ENCODE peak calls at places on chromosomes 5 and 9, in six cellular contexts. One of them, this sample, is unnamed.

GRCh38 chr5:61840354-61840753 is 465.7 kb upstream of the KIF2A start:
- DNase-seq in Calu3: no peak
- DNase-seq in HEK293T: no peak
- DNase-seq in NCI-H774: no peak
- DNase-seq in GM06990: no peak
- DNase-seq in stimulated activated naive B cell treated with anti-CD40 and anti-IgM and Interleukin-4, amounts not matched to agents 10 μg/mL and 1 μg/mL and 100 μg/mL, for 72 hours: no peak
- DNase-seq in this sample: no peak

GRCh38 chr5:150043657-150044333 is 42.6 kb downstream of the CSF1R start:
- DNase-seq in Calu3: no peak
- DNase-seq in HEK293T: no peak
- DNase-seq in NCI-H774: no peak
- DNase-seq in GM06990: no peak
- DNase-seq in stimulated activated naive B cell treated with anti-CD40 and anti-IgM and Interleukin-4, amounts not matched to agents 10 μg/mL and 1 μg/mL and 100 μg/mL, for 72 hours: no peak
- DNase-seq in this sample: no peak

GRCh38 chr5:148939676-148940075 is 113.3 kb downstream of the ADRB2 start:
- DNase-seq in Calu3: no peak
- DNase-seq in HEK293T: no peak
- DNase-seq in NCI-H774: no peak
- DNase-seq in GM06990: no peak
- DNase-seq in stimulated activated naive B cell treated with anti-CD40 and anti-IgM and Interleukin-4, amounts not matched to agents 10 μg/mL and 1 μg/mL and 100 μg/mL, for 72 hours: no peak
- DNase-seq in this sample: no peak

GRCh38 chr5:8517461-8517860 is 648.5 kb downstream of the MTRR start:
- DNase-seq in Calu3: no peak
- DNase-seq in HEK293T: no peak
- DNase-seq in NCI-H774: no peak
- DNase-seq in GM06990: no peak
- DNase-seq in stimulated activated naive B cell treated with anti-CD40 and anti-IgM and Interleukin-4, amounts not matched to agents 10 μg/mL and 1 μg/mL and 100 μg/mL, for 72 hours: no peak
- DNase-seq in this sample: no peak

GRCh38 chr9:133710661-133711427 is 27.3 kb downstream of the SARDH start:
- DNase-seq in Calu3: no peak
- DNase-seq in HEK293T: no peak
- DNase-seq in NCI-H774: no peak
- DNase-seq in GM06990: no peak
- DNase-seq in stimulated activated naive B cell treated with anti-CD40 and anti-IgM and Interleukin-4, amounts not matched to agents 10 μg/mL and 1 μg/mL and 100 μg/mL, for 72 hours: no peak
- DNase-seq in this sample: no peak

GRCh38 chr5:19986036-19986619 is 1.9 kb downstream of the CDH18 start:
- DNase-seq in Calu3: no peak
- DNase-seq in HEK293T: no peak
- DNase-seq in NCI-H774: no peak
- DNase-seq in GM06990: no peak
- DNase-seq in stimulated activated naive B cell treated with anti-CD40 and anti-IgM and Interleukin-4, amounts not matched to agents 10 μg/mL and 1 μg/mL and 100 μg/mL, for 72 hours: no peak
- DNase-seq in this sample: no peak

GRCh38 chr5:150497274-150497988 is 10.5 kb upstream of the NDST1 start:
- DNase-seq in Calu3: peak; percentile 82
- DNase-seq in HEK293T: peak; percentile 46
- DNase-seq in NCI-H774: no peak
- DNase-seq in GM06990: no peak
- DNase-seq in stimulated activated naive B cell treated with anti-CD40 and anti-IgM and Interleukin-4, amounts not matched to agents 10 μg/mL and 1 μg/mL and 100 μg/mL, for 72 hours: no peak
- DNase-seq in this sample: no peak

GRCh38 chr9:104795082-104795481 is 31.2 kb downstream of the NIPSNAP3B start:
- DNase-seq in Calu3: no peak
- DNase-seq in HEK293T: no peak
- DNase-seq in NCI-H774: no peak
- DNase-seq in GM06990: no peak
- DNase-seq in stimulated activated naive B cell treated with anti-CD40 and anti-IgM and Interleukin-4, amounts not matched to agents 10 μg/mL and 1 μg/mL and 100 μg/mL, for 72 hours: no peak
- DNase-seq in this sample: no peak

GRCh38 chr5:1221721-1222120 is 3.5 kb upstream of the SLC6A18 start:
- DNase-seq in Calu3: no peak
- DNase-seq in HEK293T: no peak
- DNase-seq in NCI-H774: no peak
- DNase-seq in GM06990: no peak
- DNase-seq in stimulated activated naive B cell treated with anti-CD40 and anti-IgM and Interleukin-4, amounts not matched to agents 10 μg/mL and 1 μg/mL and 100 μg/mL, for 72 hours: no peak
- DNase-seq in this sample: no peak

GRCh38 chr5:177327539-177328522 is 16.1 kb upstream of the MXD3 start:
- DNase-seq in Calu3: peak; percentile 47
- DNase-seq in HEK293T: no peak
- DNase-seq in NCI-H774: no peak
- DNase-seq in GM06990: no peak
- DNase-seq in stimulated activated naive B cell treated with anti-CD40 and anti-IgM and Interleukin-4, amounts not matched to agents 10 μg/mL and 1 μg/mL and 100 μg/mL, for 72 hours: no peak
- DNase-seq in this sample: no peak

This sample was measured in GM12865.